ENCODE peak calls at places on chromosomes 2 and 18, in six cellular contexts. Q is brain microvascular endothelial cell, O is psoas muscle, K is Peyer's patch, V is cardiac fibroblast, Y is neural progenitor cell. X is an unnamed sample.

GRCh38 chr2:121803503-121803902 is 48.1 kb downstream of the TSN start:
- DNase-seq in Q (no peak), O (no peak), K (no peak), V (no peak), Y (no peak), X (no peak)

GRCh38 chr2:39136799-39137198 is 15.9 kb upstream of the SOS1 start:
- DNase-seq in Q (no peak), O (no peak), K (no peak), V (no peak), Y (no peak), X (no peak)

GRCh38 chr2:217935901-217936684 is 66.7 kb downstream of the TNS1 start:
- DNase-seq in Q (no peak), O (peak; percentile 15), K (no peak), V (no peak), Y (no peak), X (no peak)

GRCh38 chr18:57029761-57030160 is 117.1 kb upstream of the BOD1L2 start:
- DNase-seq in Q (no peak), O (no peak), K (no peak), V (peak; percentile 19), Y (peak; percentile 42), X (no peak)

GRCh38 chr18:54529444-54529843 is 61.6 kb upstream of the DYNAP start:
- DNase-seq in Q (no peak), O (no peak), K (no peak), V (no peak), Y (no peak), X (no peak)

GRCh38 chr2:233441161-233442027 is 87.1 kb downstream of the DGKD start:
- DNase-seq in Q (no peak), O (peak; percentile 19), K (no peak), V (no peak), Y (no peak), X (no peak)

GRCh38 chr2:212409560-212409959 is 129.0 kb downstream of the ERBB4 start:
- DNase-seq in Q (no peak), O (no peak), K (no peak), V (no peak), Y (no peak), X (no peak)

GRCh38 chr2:152134488-152135280 is 35.8 kb upstream of the CACNB4 start:
- DNase-seq in Q (peak; percentile 72), O (no peak), K (no peak), V (peak; percentile 54), Y (no peak), X (peak; percentile 29)

GRCh38 chr2:172823451-172823850 is 87.8 kb downstream of the RAPGEF4 start:
- DNase-seq in Q (no peak), O (no peak), K (no peak), V (no peak), Y (no peak), X (no peak)

GRCh38 chr2:69716555-69717120 is 25.3 kb upstream of the ANXA4 start:
- DNase-seq in Q (no peak), O (no peak), K (no peak), V (peak; percentile 55), Y (no peak), X (peak; percentile 46)

GRCh38 chr2:71348302-71348701 is 16.7 kb downstream of the ZNF638 start:
- DNase-seq in Q (peak; percentile 28), O (no peak), K (no peak), V (peak; percentile 56), Y (peak; percentile 59), X (peak; percentile 59)

GRCh38 chr2:49403722-49404507 is 249.6 kb upstream of the FSHR start:
- DNase-seq in Q (no peak), O (no peak), K (no peak), V (peak; percentile 3), Y (no peak), X (no peak)

GRCh38 chr2:135152361-135152760 is 100.3 kb downstream of the RAB3GAP1 start:
- DNase-seq in Q (no peak), O (no peak), K (no peak), V (no peak), Y (no peak), X (no peak)

GRCh38 chr2:32442020-32442467 is 85.2 kb downstream of the BIRC6 start:
- DNase-seq in Q (no peak), O (no peak), K (no peak), V (no peak), Y (no peak), X (no peak)

GRCh38 chr2:190528521-190529001 is 6.0 kb downstream of the NEMP2 start:
- DNase-seq in Q (no peak), O (no peak), K (no peak), V (peak; percentile 78), Y (no peak), X (peak; percentile 12)

GRCh38 chr2:56741601-56742102 is 557.9 kb downstream of the CCDC85A start:
- DNase-seq in Q (peak; percentile 96), O (no peak), K (no peak), V (peak; percentile 96), Y (no peak), X (peak; percentile 95)

GRCh38 chr2:27306657-27307544 is 1.3 kb downstream of the UCN start:
- DNase-seq in Q (no peak), O (no peak), K (no peak), V (no peak), Y (peak; percentile 42), X (no peak)

GRCh38 chr2:200329384-200329783 is 22.9 kb downstream of the SPATS2L start:
- DNase-seq in Q (no peak), O (no peak), K (no peak), V (no peak), Y (no peak), X (no peak)

GRCh38 chr2:165795011-165795410 is 964 bp upstream of the GALNT3 start:
- DNase-seq in Q (no peak), O (no peak), K (no peak), V (peak; percentile 24), Y (no peak), X (peak; percentile 28)

GRCh38 chr2:189836644-189837043 is 52.4 kb downstream of the PMS1 start:
- DNase-seq in Q (peak; percentile 51), O (no peak), K (no peak), V (peak; percentile 73), Y (no peak), X (peak; percentile 89)

GRCh38 chr2:47088371-47089082 is 66.6 kb downstream of the STPG4 start:
- DNase-seq in Q (peak; percentile 69), O (no peak), K (no peak), V (peak; percentile 49), Y (no peak), X (peak; percentile 47)

DNA sequence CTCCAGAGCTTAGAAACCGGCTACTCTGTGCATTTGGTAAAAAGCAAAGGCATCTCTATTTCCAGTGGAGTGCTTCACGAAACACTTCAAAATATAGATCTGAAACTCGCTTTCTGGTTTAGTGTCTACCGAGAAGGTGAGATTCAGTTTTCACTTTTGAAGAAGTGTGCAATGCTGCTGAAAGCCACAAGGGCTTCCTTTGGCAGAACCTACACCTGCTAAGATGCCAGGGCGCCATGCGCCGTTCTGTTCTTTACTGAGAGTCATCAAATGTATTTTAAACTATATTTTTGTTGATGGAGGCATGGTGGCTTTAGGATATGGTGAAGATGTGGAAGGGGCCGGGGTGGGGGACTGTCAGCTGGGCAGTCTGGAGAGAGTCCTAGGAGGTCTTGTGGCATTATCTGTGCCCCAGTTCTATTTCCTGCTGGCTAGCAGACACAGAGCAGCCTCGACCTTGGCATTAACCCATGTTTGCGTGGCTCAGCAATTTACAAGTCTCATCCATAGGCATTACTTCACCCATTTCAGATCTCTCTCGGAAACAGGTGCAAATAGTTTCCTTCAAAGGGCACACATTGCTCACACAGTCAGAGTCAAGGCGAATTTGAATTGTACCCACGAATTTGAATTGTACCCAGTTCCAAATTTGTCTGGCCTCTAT is 46.7 kb upstream of the KCNF1 start:
- DNase-seq in Q (no peak), O (no peak), K (peak; percentile 41), V (no peak), Y (no peak), X (no peak)
- TF ChIP-seq CTCF in Q (peak; percentile 31), O (peak; percentile 47), K (peak; percentile 4), V (no peak), Y (peak; percentile 23), X (peak; percentile 14)

GRCh38 chr2:43210467-43211303 is 15.7 kb downstream of the ZFP36L2 start:
- DNase-seq in Q (peak; percentile 41), O (peak; percentile 65), K (peak; percentile 30), V (peak; percentile 70), Y (no peak), X (peak; percentile 66)
- H3K4me3 ChIP-seq in Q (no peak overlapping the region), O (no peak overlapping the region), K (no peak overlapping the region), V (no peak overlapping the region), Y (no peak overlapping the region), X (no peak overlapping the region)

GRCh38 chr18:6666286-6666685 is 63.2 kb upstream of the ARHGAP28 start:
- DNase-seq in Q (no peak), O (no peak), K (no peak), V (no peak), Y (no peak), X (no peak)

GRCh38 chr18:6660334-6660733 is 69.2 kb upstream of the ARHGAP28 start:
- DNase-seq in Q (no peak), O (no peak), K (no peak), V (no peak), Y (no peak), X (peak; percentile 8)

DNA sequence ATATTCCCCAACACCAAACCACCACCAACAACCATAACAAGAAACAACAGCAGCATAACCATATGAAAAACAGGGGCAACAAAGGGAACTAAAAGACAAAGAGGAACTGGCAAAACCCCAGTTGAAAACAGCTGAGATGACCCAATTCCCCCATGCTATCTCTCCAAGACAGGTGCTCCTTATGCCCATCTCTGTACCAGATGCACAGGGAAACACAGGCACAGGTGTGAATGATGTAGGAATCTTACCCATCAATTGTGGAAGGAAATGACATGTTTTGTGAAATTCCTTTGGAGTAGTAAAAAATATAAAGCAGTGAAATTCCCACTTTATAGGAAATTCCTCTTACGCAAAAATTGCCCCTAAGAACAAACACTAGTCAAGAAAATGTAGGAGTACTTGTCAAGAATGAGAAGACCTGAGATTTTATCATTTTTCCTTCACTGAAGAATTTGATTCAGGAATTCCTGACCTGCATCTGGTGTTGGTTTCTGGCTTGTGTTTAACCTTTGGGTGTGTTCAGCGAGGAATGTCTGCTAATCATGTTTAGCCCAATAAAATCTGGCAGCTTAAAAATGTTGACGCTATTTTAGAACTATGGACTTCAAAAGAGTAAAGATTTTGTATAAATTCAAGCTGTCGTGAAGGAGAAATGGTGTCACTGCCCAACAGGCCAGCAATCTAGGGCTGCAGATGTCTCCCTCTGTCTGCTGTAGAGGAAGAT is 67.7 kb upstream of the ARHGAP28 start:
- DNase-seq in Q (no peak), O (no peak), K (no peak), V (no peak), Y (no peak), X (no peak)
- TF ChIP-seq CTCF in Q (no peak), O (no peak), K (no peak), V (no peak), Y (no peak), X (no peak)

DNA sequence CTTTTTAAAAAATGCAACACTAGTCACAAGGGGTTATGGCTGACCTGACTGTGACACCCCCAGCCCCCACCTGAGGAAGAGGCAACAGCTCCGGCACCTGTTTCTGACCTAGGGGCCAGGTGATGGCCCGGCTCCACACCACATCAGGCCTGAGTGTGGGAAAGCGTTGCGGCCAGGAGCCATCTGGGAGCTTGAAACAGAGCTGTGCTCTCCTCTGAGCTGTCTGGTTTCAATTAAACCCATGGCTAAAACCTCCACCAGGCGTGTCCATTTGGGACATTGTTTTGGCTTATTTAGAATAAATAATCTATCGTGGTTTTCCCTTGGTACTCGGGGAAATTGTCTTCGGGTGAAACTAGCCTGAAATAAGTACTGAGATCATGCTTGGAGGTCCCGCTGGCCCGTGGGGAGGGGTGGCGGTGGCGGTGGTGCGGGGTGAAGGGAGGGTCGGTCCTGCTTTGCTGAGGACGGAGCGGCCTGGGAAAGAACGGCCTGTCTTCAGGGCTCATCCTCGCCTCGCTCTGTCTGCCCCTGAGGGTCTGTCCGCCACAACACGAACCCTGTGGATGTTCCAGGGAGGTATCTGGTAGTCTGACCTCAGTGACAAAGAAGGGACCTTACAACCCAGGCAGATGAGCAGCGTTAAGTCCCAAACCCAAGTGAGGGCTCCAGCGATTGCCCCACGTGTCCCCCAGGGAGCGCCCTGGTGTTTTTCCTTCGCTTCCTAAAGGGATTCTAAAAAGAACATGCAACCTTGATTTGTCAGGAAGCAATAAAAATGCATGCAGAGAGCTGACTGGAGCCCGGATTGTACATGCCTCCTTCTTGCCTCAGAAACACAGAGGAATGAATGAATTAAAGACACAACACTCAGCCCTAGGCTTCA is 58.7 kb downstream of the IL1RL2 start:
- DNase-seq in Q (no peak), O (peak; percentile 66), K (no peak), V (peak; percentile 56), Y (no peak), X (peak; percentile 46)
- H3K4me3 ChIP-seq in Q (no peak overlapping the region), O (no peak overlapping the region), K (no peak overlapping the region), V (no peak overlapping the region), Y (no peak overlapping the region), X (no peak overlapping the region)

X was measured in astrocyte of the spinal cord.